ENCODE peak calls at places on chromosomes 12 and 14, in five cellular contexts. H is prostate gland, A is GM12878, K is HCT116, Q is ovary. J is an unnamed sample.

GRCh38 chr12:62761658-62762057 is 173.3 kb downstream of the PPM1H start:
- DNase-seq in K (no peak), A (no peak), H (no peak), Q (no peak), J (no peak)

GRCh38 chr14:35034440-35034833 is 11.6 kb upstream of the FAM177A1 start:
- DNase-seq in A (no peak), K (no peak), Q (no peak), H (no peak), J (no peak)

GRCh38 chr12:95371571-95371970 is 102.4 kb upstream of the METAP2 start:
- DNase-seq in H (no peak), Q (no peak), K (no peak), A (no peak), J (no peak)

GRCh38 chr12:116303076-116303465 is 25.6 kb upstream of the MED13L start:
- DNase-seq in A (no peak), H (no peak), K (no peak), Q (no peak), J (no peak)

GRCh38 chr14:75979071-75979571 is 2.7 kb downstream of the TGFB3 start:
- DNase-seq in A (no peak), K (no peak), H (no peak), Q (peak), J (no peak)

GRCh38 chr14:101810897-101811620 is 49.5 kb downstream of the PPP2R5C start:
- DNase-seq in H (no peak), K (no peak), A (no peak), Q (no peak), J (no peak)

GRCh38 chr14:104900639-104901512 is 23.8 kb upstream of the PLD4 start:
- DNase-seq in H (no peak), K (no peak), A (no peak), Q (no peak), J (peak)

GRCh38 chr12:68608191-68608590 is 2.5 kb upstream of the RAP1B start:
- DNase-seq in Q (no peak), K (no peak), A (no peak), H (no peak), J (no peak)

GRCh38 chr12:124744659-124745467 is 118.8 kb downstream of the SCARB1 start:
- DNase-seq in Q (no peak), A (peak), H (no peak), K (peak), J (peak)

DNA sequence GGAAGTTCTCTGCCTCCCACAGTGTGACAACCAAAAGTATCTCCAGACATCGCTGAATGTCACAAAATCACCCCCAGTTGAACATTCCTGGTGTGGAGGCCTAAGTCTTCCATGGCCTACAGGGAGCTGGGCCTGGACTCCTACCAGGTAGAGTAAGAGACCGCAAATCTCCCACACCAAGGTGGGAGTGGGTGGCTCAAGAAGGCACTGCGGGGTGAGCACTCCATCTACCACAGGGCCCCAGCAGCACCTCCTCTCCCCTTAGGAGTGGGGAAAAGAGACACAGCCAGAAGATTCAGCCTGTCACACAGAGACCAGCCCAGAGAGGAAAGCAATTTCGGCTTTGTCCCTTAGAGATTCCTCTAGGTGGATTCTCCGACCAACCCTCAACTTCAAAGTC is 25.5 kb downstream of the LRTM2 start:
- DNase-seq in K (no peak), H (no peak), Q (no peak), A (no peak), J (no peak)
- TF ChIP-seq POLR2A in K (no peak), H (no peak), Q (no peak), A (no peak), J (no peak)

GRCh38 chr12:34016361-34016760 is 5.9 kb upstream of the ALG10 start:
- DNase-seq in A (no peak), K (no peak), H (no peak), Q (no peak), J (no peak)

DNA sequence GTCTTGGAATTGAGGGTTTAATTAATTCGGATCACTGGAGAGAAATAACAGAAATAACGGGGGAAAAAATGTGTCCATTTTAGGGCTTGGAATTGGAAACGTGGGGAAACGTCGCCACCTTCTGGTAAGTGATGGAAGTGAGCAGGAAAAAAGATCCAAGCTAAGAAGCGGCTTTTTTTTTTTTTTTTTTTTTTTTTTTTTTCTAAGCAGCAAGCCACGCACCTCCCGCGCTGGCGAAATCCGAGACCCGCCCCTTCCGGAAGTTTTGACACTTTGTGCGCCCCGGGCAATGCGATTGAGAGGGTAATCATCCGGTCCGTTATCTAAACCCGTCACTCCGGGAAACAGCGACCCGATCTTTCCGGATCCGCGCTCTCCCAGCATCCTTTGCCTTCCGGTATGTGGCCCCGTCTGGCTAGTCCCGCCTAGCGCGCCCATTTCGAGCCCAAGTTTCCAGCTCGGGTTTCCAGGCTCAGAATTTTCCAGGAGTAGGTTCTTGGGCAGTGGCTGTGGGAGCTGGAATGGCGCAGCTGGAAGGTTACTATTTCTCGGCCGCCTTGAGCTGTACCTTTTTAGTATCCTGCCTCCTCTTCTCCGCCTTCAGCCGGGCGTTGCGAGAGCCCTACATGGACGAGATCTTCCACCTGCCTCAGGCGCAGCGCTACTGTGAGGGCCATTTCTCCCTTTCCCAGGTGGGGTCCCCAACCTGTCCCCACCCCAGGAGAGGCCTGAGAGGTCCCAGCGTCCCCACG is at the start of gene ALG10:
- DNase-seq in K (peak), Q (peak), A (peak), H (peak), J (peak)
- TF ChIP-seq POLR2A in K (no peak), Q (peak), A (peak), H (no peak), J (peak)

GRCh38 chr12:52228366-52228765 is 4.7 kb upstream of the KRT7 start:
- DNase-seq in H (no peak), K (no peak), Q (no peak), A (no peak), J (no peak)
- TF ChIP-seq POLR2A in H (no peak), K (no peak), Q (no peak), A (no peak), J (no peak)

GRCh38 chr12:6937481-6938352 is 5.9 kb upstream of the RNU7-1 start:
- DNase-seq in Q (peak), K (peak), H (peak), A (peak), J (peak)
- TF ChIP-seq POLR2A in Q (peak), K (peak), H (peak), A (peak), J (peak)

J was measured in GM12891.